ENCODE peak calls at places on chromosomes 2 and 18, in nine cellular contexts. T is A549, F is HFF-Myc, C is PC-3, U is breast epithelium, Y is fibroblast of lung, R is AG04450, Q is mammary epithelial cell, L is LNCaP clone FGC. O is an unnamed sample.

GRCh38 chr2:64988420-64989125 is 626 bp upstream of the SLC1A4 start:
- DNase-seq in T (peak), F (peak), C (no peak), U (peak), Y (peak), R (peak), Q (peak), L (no peak), O (no peak)

GRCh38 chr18:67239826-67240225 is 276.7 kb downstream of the DSEL start:
- DNase-seq in T (no peak), F (no peak), C (no peak), U (no peak), Y (no peak), R (no peak), Q (no peak), L (no peak), O (no peak)

GRCh38 chr18:58389745-58390144 is 239.1 kb downstream of the ALPK2 start:
- DNase-seq in T (no peak), F (no peak), C (no peak), U (no peak), Y (no peak), R (no peak), Q (no peak), L (no peak), O (no peak)

GRCh38 chr2:171862501-171862900 is 31.5 kb downstream of the SLC25A12 start:
- DNase-seq in T (no peak), F (no peak), C (no peak), U (no peak), Y (no peak), R (no peak), Q (no peak), L (no peak), O (no peak)

GRCh38 chr2:18598848-18599484 is 9.6 kb upstream of the NT5C1B start:
- DNase-seq in T (no peak), F (no peak), C (no peak), U (no peak), Y (no peak), R (no peak), Q (no peak), L (no peak), O (no peak)

GRCh38 chr2:241878007-241878970 is 8.8 kb downstream of the RTP5 start:
- DNase-seq in T (peak), F (no peak), C (peak), U (no peak), Y (peak), R (no peak), Q (peak), L (no peak), O (no peak)

GRCh38 chr2:235330775-235331438 is 162.9 kb upstream of the AGAP1 start:
- DNase-seq in T (peak), F (no peak), C (peak), U (peak), Y (peak), R (peak), Q (peak), L (no peak), O (peak)

GRCh38 chr2:179460530-179460929 is 195.9 kb upstream of the SESTD1 start:
- DNase-seq in T (no peak), F (peak), C (peak), U (no peak), Y (peak), R (peak), Q (peak), L (no peak), O (peak)

GRCh38 chr2:173414823-173415322 is 60.2 kb downstream of the CDCA7 start:
- DNase-seq in T (no peak), F (no peak), C (peak), U (peak), Y (peak), R (no peak), Q (peak), L (no peak), O (peak)

GRCh38 chr2:237072067-237072931 is 13.4 kb upstream of the COPS8 start:
- DNase-seq in T (peak), F (no peak), C (peak), U (peak), Y (peak), R (no peak), Q (peak), L (no peak), O (no peak)

GRCh38 chr2:12017499-12018185 is 271.2 kb downstream of the LPIN1 start:
- DNase-seq in T (no peak), F (no peak), C (no peak), U (no peak), Y (no peak), R (no peak), Q (no peak), L (no peak), O (no peak)

GRCh38 chr2:96756788-96757476 is 3.8 kb upstream of the CNNM4 start:
- DNase-seq in T (no peak), F (no peak), C (no peak), U (no peak), Y (no peak), R (no peak), Q (no peak), L (no peak), O (no peak)

GRCh38 chr2:235500761-235501662 is 7.2 kb downstream of the AGAP1 start:
- DNase-seq in T (peak), F (peak), C (peak), U (no peak), Y (peak), R (no peak), Q (peak), L (no peak), O (no peak)

GRCh38 chr2:109144721-109145120 is 15.7 kb downstream of the SH3RF3 start:
- DNase-seq in T (no peak), F (no peak), C (no peak), U (no peak), Y (no peak), R (no peak), Q (no peak), L (no peak), O (no peak)

GRCh38 chr2:64213607-64214275 is 69.5 kb upstream of the PELI1 start:
- DNase-seq in T (no peak), F (no peak), C (no peak), U (no peak), Y (no peak), R (no peak), Q (no peak), L (no peak), O (no peak)

GRCh38 chr2:1649871-1650473 is 94.3 kb downstream of the PXDN start:
- DNase-seq in T (no peak), F (no peak), C (no peak), U (no peak), Y (no peak), R (no peak), Q (no peak), L (no peak), O (no peak)
- H3K4me3 ChIP-seq in T (no peak), F (no peak), C (no peak), U (no peak), Y (no peak), R (no peak), Q (no peak), L (no peak), O (no peak)

DNA sequence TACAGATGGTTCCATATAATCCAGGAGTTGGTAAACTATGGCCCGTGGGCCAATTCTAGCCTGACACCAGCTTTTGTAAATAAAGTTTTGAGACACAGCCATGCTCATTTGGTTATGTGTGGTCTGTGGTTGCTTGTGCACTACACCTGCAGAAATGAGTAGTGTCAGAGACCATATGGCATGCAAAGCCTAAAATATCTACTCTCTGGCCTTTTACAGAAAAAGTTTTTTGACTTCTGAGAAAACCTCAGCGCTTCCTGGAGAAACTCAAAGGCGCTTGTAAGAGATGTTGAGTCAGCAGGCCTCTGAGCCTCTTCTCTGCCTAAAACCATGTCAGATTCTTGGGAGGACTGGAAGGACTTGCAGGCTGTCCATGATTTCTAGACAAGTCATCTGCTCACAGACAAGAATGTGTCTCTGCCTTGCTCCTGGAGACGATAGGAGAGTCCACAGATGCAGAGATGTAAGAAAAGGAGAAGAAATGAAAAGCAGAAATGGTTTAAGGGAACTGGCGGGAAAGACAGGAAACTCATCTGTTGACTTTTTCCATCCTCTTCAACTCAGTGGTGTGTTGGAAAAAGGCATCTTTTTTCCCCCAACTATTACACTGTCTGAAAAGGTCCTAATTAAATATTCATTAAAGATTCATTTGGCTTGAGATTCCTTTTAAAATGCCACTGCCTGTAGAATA is 5.2 kb downstream of the TTC39C start:
- DNase-seq in T (no peak), F (no peak), C (no peak), U (no peak), Y (peak), R (no peak), Q (no peak), L (no peak), O (no peak)
- H3K4me3 ChIP-seq in T (no peak), F (no peak), C (no peak), U (no peak), Y (no peak), R (no peak), Q (no peak), L (no peak), O (no peak)

DNA sequence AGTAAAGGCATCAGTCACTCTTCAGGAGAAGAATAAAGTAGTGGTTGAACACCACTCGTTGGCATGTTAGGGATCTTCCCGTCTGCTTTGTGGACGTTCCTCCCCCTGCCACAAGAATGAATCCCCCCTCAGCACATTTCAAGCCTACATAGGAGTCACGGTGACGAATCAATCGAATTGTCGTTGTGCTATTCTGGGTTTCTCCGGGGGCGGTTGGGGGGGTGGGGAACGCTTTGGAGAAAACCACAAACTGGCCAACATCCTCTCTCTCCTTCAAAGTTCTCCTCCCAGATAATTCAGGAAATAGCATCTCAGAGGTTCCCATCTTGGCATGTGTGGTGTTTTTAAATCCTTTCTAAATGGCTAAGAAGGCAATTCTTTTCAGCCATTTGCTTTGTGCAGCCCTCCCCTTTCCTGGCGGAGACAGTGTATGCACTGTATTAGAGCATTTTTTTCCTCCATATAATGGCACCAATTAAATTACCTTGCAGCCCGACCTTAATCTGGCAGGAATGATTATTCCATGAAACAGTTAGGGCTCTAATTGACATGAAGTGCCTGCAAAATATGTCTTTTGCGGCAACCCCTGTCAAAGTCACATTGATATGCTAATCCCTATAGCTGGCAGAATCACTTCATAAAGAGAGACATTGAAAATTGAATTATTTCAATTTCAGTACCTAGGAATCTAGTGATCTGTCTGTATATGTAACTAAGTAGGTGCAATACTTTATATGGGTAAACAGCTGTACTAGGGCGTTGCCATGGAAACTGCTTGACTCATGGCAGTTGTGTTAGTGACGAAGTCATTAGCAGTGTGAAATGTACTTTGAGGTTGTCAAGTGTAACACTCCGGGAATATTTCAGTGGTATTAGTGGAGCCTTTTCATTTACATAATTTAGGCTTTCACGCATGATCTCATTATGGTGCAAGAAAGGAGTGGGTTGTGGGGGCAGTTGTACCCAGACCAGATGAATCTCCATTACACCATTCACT is 323.4 kb upstream of the SLC14A2 start:
- DNase-seq in T (no peak), F (no peak), C (no peak), U (no peak), Y (peak), R (no peak), Q (peak), L (no peak), O (peak)
- H3K4me3 ChIP-seq in T (no peak), F (no peak), C (no peak), U (peak), Y (no peak), R (no peak), Q (no peak), L (no peak), O (no peak)

GRCh38 chr2:199589303-199589702 is 131.6 kb upstream of the SATB2 start:
- DNase-seq in T (no peak), F (no peak), C (no peak), U (no peak), Y (peak), R (no peak), Q (no peak), L (no peak), O (no peak)
- H3K4me3 ChIP-seq in T (no peak), F (no peak), C (no peak), U (no peak), Y (no peak), R (no peak), Q (no peak), L (no peak), O (no peak)

GRCh38 chr2:143937563-143938346 is 582.2 kb downstream of the ZEB2 start:
- DNase-seq in T (no peak), F (no peak), C (no peak), U (no peak), Y (no peak), R (no peak), Q (no peak), L (no peak), O (no peak)

GRCh38 chr2:143936758-143937562 is 583.0 kb downstream of the ZEB2 start:
- DNase-seq in T (no peak), F (no peak), C (no peak), U (no peak), Y (peak), R (no peak), Q (peak), L (no peak), O (no peak)

GRCh38 chr2:143940720-143941119 is 579.2 kb downstream of the ZEB2 start:
- DNase-seq in T (no peak), F (no peak), C (no peak), U (no peak), Y (no peak), R (no peak), Q (no peak), L (no peak), O (no peak)

GRCh38 chr2:143942486-143942885 is 577.4 kb downstream of the ZEB2 start:
- DNase-seq in T (no peak), F (no peak), C (no peak), U (no peak), Y (no peak), R (no peak), Q (no peak), L (no peak), O (no peak)

DNA sequence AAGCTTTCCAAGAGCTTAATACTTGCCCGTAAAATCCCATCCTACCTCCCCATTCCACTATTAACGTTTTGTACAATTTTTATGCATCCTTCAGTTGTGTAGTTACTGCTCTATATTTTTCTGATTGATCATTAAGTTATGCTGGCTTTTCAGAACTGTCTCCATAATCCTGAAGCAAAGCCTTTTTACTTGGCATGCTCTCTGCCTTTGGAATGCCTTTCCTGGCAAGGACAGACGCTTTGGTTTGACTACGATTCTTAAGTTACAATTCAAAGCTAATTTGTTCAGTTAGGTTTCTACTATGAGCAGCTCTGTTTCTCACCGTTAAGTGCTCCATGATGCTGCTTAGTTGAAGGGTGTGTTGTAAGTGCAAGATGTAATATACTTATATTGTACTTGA is 579.9 kb downstream of the ZEB2 start:
- DNase-seq in T (no peak), F (no peak), C (no peak), U (no peak), Y (peak), R (no peak), Q (no peak), L (no peak), O (peak)
- H3K4me3 ChIP-seq in T (no peak), F (no peak), C (no peak), U (no peak), Y (no peak), R (no peak), Q (no peak), L (no peak), O (no peak)

O was measured in retinal pigment epithelial cell.